ENCODE peak calls at places on chromosomes 11 and 22, in four cellular contexts. C is GM12878, L is HepG2, G is K562. T is an unnamed sample.
A peak's percentile ranks its signal among the peaks of the same experiment; 100 is the strongest.

GRCh38 chr11:67238894-67239794 is 27.1 kb upstream of the GRK2 start:
- DNase-seq in G (peak; percentile 18), C (no peak), L (no peak), T (no peak)

GRCh38 chr11:19774817-19775600 is 62.4 kb downstream of the NAV2 start:
- DNase-seq in C (no peak), L (no peak), G (no peak), T (no peak)

GRCh38 chr11:6618117-6619020 is 853 bp downstream of the TPP1 start:
- DNase-seq in G (peak; percentile 89), L (peak; percentile 44), C (no peak), T (no peak)

GRCh38 chr11:130145975-130146776 is 13.4 kb upstream of the ST14 start:
- DNase-seq in G (no peak), L (peak; percentile 65), C (no peak), T (peak; percentile 95)

GRCh38 chr11:59551651-59552521 is 40.5 kb downstream of the OR4D9 start:
- DNase-seq in G (peak; percentile 87), C (no peak), L (peak; percentile 42), T (peak; percentile 81)

GRCh38 chr22:48536691-48537591 is 1290.7 kb downstream of the BRD1 start:
- DNase-seq in C (no peak), L (no peak), G (no peak), T (no peak)

GRCh38 chr22:30386960-30387848 is at the start of gene RNF215:
- DNase-seq in C (no peak), L (peak; percentile 54), G (peak; percentile 82), T (peak; percentile 97)

GRCh38 chr11:94958118-94958517 is 15.2 kb downstream of the CWC15 start:
- DNase-seq in C (no peak), L (no peak), G (no peak), T (no peak)

GRCh38 chr11:86248609-86249008 is 4.1 kb downstream of the EED start:
- DNase-seq in G (no peak), C (no peak), L (no peak), T (peak; percentile 3)

GRCh38 chr11:9512370-9513019 is 51.7 kb downstream of the ZNF143 start:
- DNase-seq in C (no peak), L (peak; percentile 28), G (no peak), T (no peak)

GRCh38 chr11:26950260-26950719 is 43.6 kb upstream of the FIBIN start:
- DNase-seq in G (no peak), C (no peak), L (no peak), T (no peak)

GRCh38 chr22:47802446-47802845 is 1040.0 kb downstream of the TBC1D22A start:
- DNase-seq in L (no peak), G (no peak), C (no peak), T (no peak)

GRCh38 chr22:37906364-37907008 is 389 bp downstream of the MICALL1 start:
- DNase-seq in L (no peak), C (no peak), G (peak; percentile 35), T (peak; percentile 67)

GRCh38 chr22:32622004-32622761 is 147.6 kb downstream of the FBXO7 start:
- DNase-seq in C (no peak), L (peak; percentile 89), G (no peak), T (peak; percentile 94)

GRCh38 chr11:2578006-2578933 is 121.5 kb downstream of the KCNQ1OT1 start:
- DNase-seq in C (no peak), L (no peak), G (no peak), T (no peak)

GRCh38 chr11:35116762-35117588 is 22.0 kb upstream of the CD44 start:
- DNase-seq in C (no peak), G (no peak), L (no peak), T (no peak)

GRCh38 chr11:2426221-2426620 is 18.1 kb downstream of the TRPM5 start:
- DNase-seq in L (no peak), C (no peak), G (no peak), T (no peak)

GRCh38 chr11:114088216-114088615 is 28.7 kb downstream of the ZBTB16 start:
- DNase-seq in C (no peak), G (no peak), L (no peak), T (no peak)

GRCh38 chr11:1930448-1930802 is 10.9 kb downstream of the TNNT3 start:
- DNase-seq in C (no peak), G (no peak), L (no peak), T (no peak)

GRCh38 chr22:26904483-26904882 is 247.1 kb downstream of the MIAT start:
- DNase-seq in L (no peak), C (no peak), G (no peak), T (peak; percentile 50)

GRCh38 chr22:38230108-38230825 is 28.5 kb downstream of the MAFF start:
- DNase-seq in L (peak; percentile 20), G (peak; percentile 22), C (no peak), T (peak; percentile 73)

DNA sequence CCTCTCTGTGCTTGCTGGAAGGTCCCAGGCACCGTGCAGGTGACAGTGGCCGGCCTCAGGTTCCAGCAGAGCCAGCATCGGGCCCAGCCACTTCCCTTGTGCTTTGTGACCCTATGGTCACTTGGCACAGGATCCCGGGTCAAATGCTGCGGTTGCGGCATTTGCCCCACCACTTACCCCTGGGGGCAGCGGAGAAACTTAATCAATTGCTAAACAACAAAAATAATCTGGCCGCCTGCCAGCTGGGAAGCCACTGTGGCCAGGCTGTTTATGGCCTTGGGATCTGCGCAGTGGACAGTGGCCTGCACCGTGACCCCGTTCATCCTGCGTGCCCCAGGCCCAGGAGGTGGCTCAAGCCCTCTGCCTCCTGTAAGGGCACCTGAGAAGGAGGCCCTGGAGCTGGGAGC is 65.0 kb downstream of the LRP5 start:
- DNase-seq in G (no peak), L (no peak), C (no peak), T (no peak)
- TF ChIP-seq CREB1 in G (no peak), L (no peak), C (no peak), T (no peak)

DNA sequence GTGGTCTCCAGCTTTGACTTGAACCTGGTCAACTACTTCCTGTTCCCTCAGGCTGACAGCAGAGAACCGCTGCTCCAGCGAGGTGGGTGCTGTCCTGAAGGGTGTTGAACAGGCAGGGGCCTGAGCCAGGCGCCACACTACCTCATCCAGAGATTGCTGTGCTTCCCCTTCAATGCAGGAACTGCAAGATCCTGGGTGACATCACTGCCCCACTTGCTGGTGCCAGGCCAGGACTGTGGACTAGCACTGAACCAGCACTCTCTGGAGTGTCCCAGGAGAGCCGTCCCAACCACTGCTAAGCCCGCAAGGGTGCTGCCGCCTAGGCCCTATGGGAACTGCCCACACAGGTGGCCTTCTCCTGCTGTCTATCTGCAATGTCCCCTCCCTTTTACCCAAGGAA is 51.7 kb downstream of the GAB4 start:
- DNase-seq in C (no peak), G (no peak), L (no peak), T (no peak)
- H3K27ac ChIP-seq in C (no peak overlapping the region), G (no peak overlapping the region), L (no peak overlapping the region), T (no peak overlapping the region)

DNA sequence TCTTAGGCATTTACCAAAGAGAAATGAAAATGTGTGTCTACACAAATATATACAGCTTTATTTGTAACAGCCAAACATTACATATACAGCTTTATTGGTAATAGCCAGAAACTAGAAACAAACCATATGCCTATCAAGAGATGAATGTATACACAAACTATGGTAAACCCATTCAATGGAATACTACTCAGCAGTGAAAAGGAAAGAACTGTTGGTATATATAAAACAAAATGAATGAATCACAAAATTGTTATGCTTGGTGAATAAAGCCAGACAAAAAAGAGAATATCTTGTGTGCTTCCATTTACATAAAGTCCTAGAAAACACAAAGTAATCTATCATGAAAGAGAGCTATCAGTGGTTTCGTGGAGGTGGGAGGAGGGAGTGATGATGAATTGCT is 142.9 kb downstream of the EFCAB6 start:
- DNase-seq in C (no peak), G (no peak), L (no peak), T (no peak)
- TF ChIP-seq REST in C (no peak), G (no peak), L (no peak), T (no peak)

DNA sequence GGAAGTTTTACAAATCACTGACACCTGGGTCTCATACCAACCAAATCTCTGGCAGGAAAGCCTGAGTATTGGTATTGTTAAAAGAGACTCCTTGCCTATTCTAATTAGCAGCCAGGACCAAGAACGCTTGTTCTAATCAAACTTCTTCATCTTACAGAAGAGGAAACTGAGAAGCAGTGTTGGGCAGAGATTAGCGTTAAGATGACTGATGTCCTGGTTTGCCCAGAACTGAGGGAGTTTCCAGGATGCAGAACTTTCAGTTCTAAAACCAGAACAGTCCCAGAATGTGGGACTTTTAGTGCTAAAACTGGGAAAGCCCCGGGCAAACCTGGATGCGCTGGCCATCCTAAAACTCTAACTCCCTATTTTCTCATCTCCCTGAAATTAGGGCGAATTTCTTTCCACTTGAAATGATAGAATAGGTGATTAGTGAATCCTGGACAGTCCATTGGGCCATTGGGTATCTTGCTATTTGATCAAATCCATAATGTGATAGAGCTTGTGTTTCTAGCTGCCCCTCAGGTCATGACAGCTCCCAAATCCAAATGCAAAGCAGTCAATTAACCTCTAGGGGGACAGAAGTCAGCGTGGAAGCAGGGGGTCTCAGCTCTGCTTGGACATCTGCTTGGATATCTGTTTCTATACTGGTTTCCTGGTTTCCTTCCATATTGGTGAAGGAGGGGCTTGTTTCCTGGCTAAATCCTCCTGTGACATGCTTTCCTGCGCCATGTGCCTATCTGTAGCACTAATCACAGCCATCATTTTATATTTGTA is 16.0 kb upstream of the TMPRSS13 start:
- DNase-seq in G (no peak), C (no peak), L (no peak), T (peak; percentile 58)
- TF ChIP-seq CREB1 in G (no peak), C (no peak), L (no peak), T (no peak)

T was measured in GM23338.